ENCODE peak calls at places on chromosomes 6 and 20, in six cellular contexts. X is fibroblast of lung, O is tibial nerve, U is cardiac muscle cell, F is keratinocyte, J is lower lobe of right lung. Z is an unnamed sample. For H3K4me1 and H3K36me3, the result is how much of the 10 kb centered on the place peaks cover.

GRCh38 chr20:23641936-23642751 is 4.4 kb upstream of the CST3 start:
- DNase-seq in X (peak), O (no peak), U (no peak), F (no peak), J (no peak), Z (peak)

GRCh38 chr6:83815631-83816030 is 37.5 kb upstream of the RIPPLY2 start:
- DNase-seq in X (no peak), O (no peak), U (no peak), F (no peak), J (no peak), Z (no peak)

GRCh38 chr6:130697661-130698535 is 129.3 kb upstream of the SMLR1 start:
- DNase-seq in X (peak), O (no peak), U (peak), F (no peak), J (no peak), Z (peak)

GRCh38 chr6:2396856-2397640 is 151.6 kb upstream of the GMDS start:
- DNase-seq in X (peak), O (peak), U (no peak), F (no peak), J (no peak), Z (no peak)

GRCh38 chr20:63351811-63352591 is 9.1 kb downstream of the CHRNA4 start:
- DNase-seq in X (no peak), O (no peak), U (peak), F (no peak), J (no peak), Z (peak)

GRCh38 chr6:134080171-134080795 is 27.9 kb upstream of the SLC2A12 start:
- DNase-seq in X (no peak), O (no peak), U (no peak), F (no peak), J (no peak), Z (no peak)

GRCh38 chr6:139164001-139164400 is 29.1 kb downstream of the HECA start:
- DNase-seq in X (no peak), O (no peak), U (no peak), F (no peak), J (no peak), Z (no peak)

GRCh38 chr20:31937820-31938219 is 14.0 kb downstream of the PDRG1 start:
- DNase-seq in X (no peak), O (no peak), U (no peak), F (no peak), J (no peak), Z (no peak)

GRCh38 chr20:17648306-17648646 is 33.8 kb downstream of the RRBP1 start:
- DNase-seq in X (no peak), O (no peak), U (peak), F (no peak), J (peak), Z (no peak)

DNA sequence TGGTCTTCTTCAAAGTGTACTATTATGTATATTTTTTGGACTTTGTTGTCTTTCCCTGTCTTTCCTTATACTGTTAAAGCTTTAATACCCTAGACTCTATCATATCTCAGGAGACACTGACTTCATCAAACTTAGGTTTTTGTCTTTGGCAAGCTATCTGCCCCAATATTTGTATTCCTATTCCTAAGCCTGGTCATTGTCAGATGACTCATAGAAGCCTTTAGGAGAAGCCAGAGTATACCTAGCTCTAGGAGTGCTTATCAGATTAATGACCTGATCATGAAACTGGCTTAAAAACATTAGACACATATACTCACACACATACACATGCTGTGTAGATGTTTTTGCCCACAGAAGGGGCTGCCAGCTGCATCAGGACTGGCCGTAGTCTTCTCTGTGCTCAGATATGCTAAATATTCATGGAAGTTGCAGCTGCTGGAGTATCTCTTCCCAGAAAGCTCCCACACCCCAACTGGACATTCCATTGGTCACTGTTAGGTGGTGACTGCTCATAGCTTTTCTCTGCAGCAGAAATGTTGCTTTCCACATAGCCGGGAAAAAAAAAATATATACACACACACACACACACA is 102.0 kb downstream of the ANKS1A start:
- DNase-seq in X (peak), O (no peak), U (no peak), F (no peak), J (no peak), Z (no peak)
- H3K4me1 ChIP-seq in X (under half), O (under half), U (under half), F (under half), J (under half), Z (under half)

GRCh38 chr6:110137924-110138887 is 41.3 kb downstream of the WASF1 start:
- DNase-seq in X (no peak), O (no peak), U (no peak), F (no peak), J (no peak), Z (no peak)

GRCh38 chr6:110139052-110139451 is 40.4 kb downstream of the WASF1 start:
- DNase-seq in X (no peak), O (no peak), U (no peak), F (no peak), J (no peak), Z (no peak)

GRCh38 chr6:110140650-110141049 is 38.8 kb downstream of the WASF1 start:
- DNase-seq in X (peak), O (no peak), U (no peak), F (peak), J (no peak), Z (no peak)
- H3K36me3 ChIP-seq in X (under half), O (under half), U (under half), F (under half), J (under half), Z (under half)

GRCh38 chr6:7155871-7156579 is 48.3 kb downstream of the RREB1 start:
- DNase-seq in X (no peak), O (no peak), U (no peak), F (no peak), J (no peak), Z (no peak)

GRCh38 chr6:7152467-7152866 is 44.7 kb downstream of the RREB1 start:
- DNase-seq in X (no peak), O (no peak), U (no peak), F (no peak), J (no peak), Z (no peak)

GRCh38 chr6:7154341-7155139 is 46.8 kb downstream of the RREB1 start:
- DNase-seq in X (no peak), O (no peak), U (no peak), F (no peak), J (no peak), Z (no peak)

GRCh38 chr6:7151381-7151780 is 43.6 kb downstream of the RREB1 start:
- DNase-seq in X (peak), O (no peak), U (no peak), F (no peak), J (no peak), Z (no peak)

DNA sequence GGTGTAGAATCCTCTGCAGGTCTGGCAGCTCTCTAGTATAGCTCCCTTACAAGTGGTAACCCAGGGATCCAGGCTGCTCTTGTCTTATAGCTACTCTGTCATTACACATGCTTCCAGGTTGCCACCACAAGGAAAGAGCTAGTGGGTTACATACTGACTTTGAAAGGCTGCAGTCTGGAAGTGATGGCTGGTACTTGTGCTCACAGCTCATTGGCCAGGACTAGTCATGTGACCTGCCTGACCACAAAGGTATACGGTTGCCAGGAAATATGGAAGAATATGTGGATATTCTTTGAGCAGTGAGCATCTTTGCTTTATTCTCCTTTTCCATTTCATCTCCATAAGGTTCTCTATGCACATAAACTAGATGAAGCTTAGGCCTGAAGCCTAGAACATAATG is 46.0 kb downstream of the RREB1 start:
- DNase-seq in X (no peak), O (no peak), U (no peak), F (no peak), J (no peak), Z (no peak)
- H3K4me1 ChIP-seq in X (under half), O (under half), U (under half), F (half or more), J (half or more), Z (under half)

DNA sequence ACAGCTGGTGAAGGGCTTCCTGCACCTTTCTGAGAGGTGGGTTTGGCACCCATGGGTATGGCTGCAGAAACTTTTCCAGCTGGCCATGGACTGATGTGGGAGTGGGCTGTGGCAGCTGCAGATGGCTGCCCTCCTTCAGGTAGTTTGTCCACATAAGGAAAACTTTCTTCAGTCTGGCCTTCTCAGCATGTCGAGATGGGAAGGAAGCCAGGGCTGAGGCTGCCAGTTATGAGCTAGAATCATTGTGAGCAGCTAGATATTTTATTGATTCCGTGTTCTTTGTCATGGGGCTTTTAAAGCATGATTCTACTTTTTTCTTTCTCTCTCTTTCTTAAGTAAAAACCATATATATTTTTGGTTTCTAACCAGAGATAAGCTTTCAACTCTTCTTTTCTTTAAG is 16.6 kb downstream of the NKX2-4 start:
- DNase-seq in X (no peak), O (no peak), U (no peak), F (no peak), J (no peak), Z (no peak)
- H3K36me3 ChIP-seq in X (under half), O (under half), U (under half), F (under half), J (half or more), Z (under half)

GRCh38 chr20:41072099-41072798 is 43.6 kb downstream of the TOP1 start:
- DNase-seq in X (peak), O (no peak), U (no peak), F (no peak), J (no peak), Z (no peak)

GRCh38 chr20:41074441-41074840 is 45.8 kb downstream of the TOP1 start:
- DNase-seq in X (no peak), O (no peak), U (no peak), F (no peak), J (no peak), Z (no peak)

GRCh38 chr20:41078329-41078728 is 49.7 kb downstream of the TOP1 start:
- DNase-seq in X (peak), O (no peak), U (peak), F (no peak), J (no peak), Z (no peak)

GRCh38 chr20:41076776-41077175 is 48.2 kb downstream of the TOP1 start:
- DNase-seq in X (no peak), O (no peak), U (no peak), F (no peak), J (no peak), Z (no peak)

GRCh38 chr20:41072919-41073318 is 44.3 kb downstream of the TOP1 start:
- DNase-seq in X (no peak), O (no peak), U (no peak), F (no peak), J (no peak), Z (no peak)
- H3K4me1 ChIP-seq in X (under half), O (under half), U (under half), F (under half), J (half or more), Z (under half)

Z was measured in BE2C.